ENCODE peak calls at places on chromosomes 11 and 22, in ten cellular contexts. B, N, G, C, A, K, S, H, E and V are unnamed samples.

GRCh38 chr22:48936391-48936790 is 891.3 kb downstream of the BRD1 start:
- DNase-seq in E (peak; percentile 50), G (peak; percentile 20), C (no peak), S (no peak), K (no peak), A (no peak), H (no peak), B (no peak), N (no peak), V (no peak)

GRCh38 chr22:32207971-32208480 is 3.2 kb upstream of the RFPL2 start:
- DNase-seq in C (no peak), G (no peak), H (no peak), S (no peak), K (no peak), A (no peak), E (no peak), N (no peak), B (no peak), V (no peak)

GRCh38 chr11:70085815-70086769 is 8.0 kb downstream of the ANO1 start:
- DNase-seq in H (peak; percentile 65), B (no peak), G (no peak), A (no peak), C (no peak), E (no peak), K (no peak), N (no peak), S (no peak), V (no peak)

GRCh38 chr11:36015806-36016205 is 71.9 kb downstream of the LDLRAD3 start:
- DNase-seq in H (no peak), B (no peak), A (no peak), S (peak; percentile 75), K (peak; percentile 52), G (no peak), E (no peak), C (no peak), N (no peak), V (no peak)

GRCh38 chr11:86346513-86346912 is 28.2 kb upstream of the CCDC81 start:
- DNase-seq in A (no peak), N (no peak), K (no peak), B (no peak), G (no peak), C (no peak), S (no peak), H (no peak), E (no peak), V (no peak)

GRCh38 chr11:2526808-2527381 is 82.1 kb downstream of the KCNQ1 start:
- DNase-seq in H (peak; percentile 29), K (peak; percentile 37), B (no peak), E (peak; percentile 67), N (peak; percentile 60), A (peak; percentile 91), G (peak; percentile 65), S (peak; percentile 68), C (peak; percentile 13), V (peak; percentile 22)

GRCh38 chr11:70367071-70367470 is 31.3 kb upstream of the CTTN start:
- DNase-seq in E (no peak), K (no peak), B (peak; percentile 49), A (no peak), N (peak; percentile 41), G (no peak), C (no peak), S (no peak), H (no peak), V (no peak)

GRCh38 chr11:93775289-93775688 is 8.8 kb upstream of the MED17 start:
- DNase-seq in E (no peak), N (peak; percentile 71), G (no peak), K (no peak), B (no peak), A (no peak), S (no peak), H (no peak), C (no peak), V (no peak)

GRCh38 chr11:105577645-105578044 is 32.2 kb upstream of the GRIA4 start:
- DNase-seq in C (no peak), E (no peak), G (no peak), B (peak; percentile 3), H (no peak), K (no peak), A (no peak), S (no peak), N (no peak), V (no peak)

GRCh38 chr11:116239247-116239646 is 533.5 kb downstream of the BUD13 start:
- DNase-seq in H (no peak), G (peak; percentile 3), A (no peak), S (no peak), E (no peak), B (no peak), C (no peak), N (no peak), K (no peak), V (no peak)

GRCh38 chr22:18987765-18988164 is 51.7 kb upstream of the PRODH start:
- DNase-seq in A (no peak), N (peak; percentile 78), K (no peak), G (no peak), E (peak; percentile 45), S (no peak), H (peak; percentile 69), B (no peak), C (no peak), V (no peak)

GRCh38 chr11:44785856-44786606 is 59.3 kb downstream of the TSPAN18 start:
- DNase-seq in H (no peak), A (no peak), N (no peak), E (no peak), K (no peak), G (peak; percentile 41), C (no peak), B (no peak), S (no peak), V (no peak)

GRCh38 chr11:68027667-68028066 is 2.8 kb upstream of the NDUFS8 start:
- DNase-seq in N (no peak), S (no peak), K (no peak), C (no peak), H (no peak), B (no peak), G (no peak), E (no peak), A (no peak), V (no peak)

GRCh38 chr22:39316440-39317083 is 2.9 kb downstream of the RPL3 start:
- DNase-seq in C (no peak), H (peak; percentile 87), B (peak; percentile 81), A (peak; percentile 59), K (peak; percentile 61), E (no peak), N (peak; percentile 82), S (peak; percentile 86), G (peak; percentile 89), V (peak; percentile 60)

GRCh38 chr22:39317756-39318506 is 1.5 kb downstream of the RPL3 start:
- DNase-seq in C (no peak), K (no peak), H (no peak), S (no peak), G (no peak), E (no peak), A (no peak), B (no peak), N (no peak), V (no peak)

GRCh38 chr22:39317084-39317755 is 2.2 kb downstream of the RPL3 start:
- DNase-seq in K (no peak), E (no peak), S (no peak), A (no peak), G (no peak), N (no peak), C (no peak), H (no peak), B (no peak), V (no peak)

GRCh38 chr22:39318507-39319283 is 728 bp downstream of the RPL3 start:
- DNase-seq in A (no peak), C (no peak), K (no peak), G (peak; percentile 65), N (no peak), H (no peak), S (peak; percentile 63), B (no peak), E (no peak), V (no peak)

DNA sequence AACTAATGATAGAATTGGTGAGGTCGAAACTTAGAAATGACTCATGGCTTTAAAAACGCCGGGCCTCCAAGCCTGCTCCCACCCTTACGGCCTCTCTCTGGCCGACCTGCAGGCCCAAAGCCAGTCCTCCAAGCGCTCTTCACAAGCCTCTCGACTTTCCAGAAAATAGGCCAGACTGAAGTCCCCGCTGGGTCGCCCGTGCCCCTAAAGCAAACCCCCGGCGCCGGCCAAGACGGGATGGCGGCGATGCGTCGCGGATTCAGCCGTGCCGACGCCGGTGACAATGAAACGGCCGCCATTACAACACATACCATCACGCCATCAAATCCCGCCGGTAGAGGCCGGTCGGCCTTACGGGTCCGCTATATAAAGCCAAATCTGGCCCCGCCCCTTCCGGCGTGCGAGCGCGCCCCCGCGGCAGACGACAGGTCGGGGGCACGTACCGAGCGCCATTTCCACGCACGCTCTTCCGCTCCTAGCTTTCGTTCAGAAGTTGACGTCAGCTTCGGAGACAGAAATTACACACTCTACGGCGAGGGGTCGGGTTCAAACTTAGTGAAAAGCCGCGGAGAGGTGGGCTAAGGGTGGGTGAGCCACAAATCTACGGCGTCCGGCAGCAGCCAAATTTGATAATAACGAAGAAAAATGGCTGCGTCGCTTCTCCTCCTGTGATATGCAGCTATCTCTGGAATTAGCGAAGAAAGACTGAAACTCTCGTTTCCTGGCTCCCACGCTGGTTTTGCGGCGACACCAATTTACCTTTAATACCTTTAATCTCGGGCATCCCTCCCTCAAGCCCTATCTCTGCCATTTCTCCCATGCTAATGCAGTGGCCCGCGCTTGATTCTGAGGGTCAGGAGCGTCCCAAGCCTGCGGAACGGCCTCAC is at the start of gene RPL3:
- DNase-seq in B (peak; percentile 99), E (peak; percentile 98), N (peak; percentile 99), S (peak; percentile 99), K (peak; percentile 96), C (peak; percentile 86), G (peak; percentile 97), H (peak; percentile 97), A (peak; percentile 93), V (peak; percentile 93)
- TF ChIP-seq CTCF in B (peak; percentile 23), E (no peak), N (peak; percentile 5), S (peak; percentile 24), K (peak; percentile 42), C (peak; percentile 23), G (no peak), H (no peak), A (no peak), V (no peak)

GRCh38 chr11:811446-812245 is 1.9 kb downstream of the RPLP2 start:
- DNase-seq in S (no peak), N (no peak), A (no peak), B (no peak), E (no peak), C (no peak), H (no peak), G (no peak), K (no peak), V (no peak)
- TF ChIP-seq CTCF in S (peak; percentile 15), N (no peak), A (no peak), B (no peak), E (no peak), C (no peak), H (no peak), G (no peak), K (no peak), V (no peak)

GRCh38 chr11:103257360-103257759 is 148.1 kb downstream of the DYNC2H1 start:
- DNase-seq in E (no peak), G (no peak), A (no peak), C (no peak), B (no peak), K (no peak), N (no peak), H (no peak), S (no peak), V (no peak)
- TF ChIP-seq CTCF in E (peak; percentile 57), G (no peak), A (no peak), C (no peak), B (peak; percentile 59), K (no peak), N (no peak), H (no peak), S (peak; percentile 9), V (no peak)

GRCh38 chr11:4496555-4497248 is 14.3 kb downstream of the OR52K1 start:
- DNase-seq in C (no peak), G (no peak), B (no peak), H (peak; percentile 18), K (no peak), N (no peak), S (no peak), A (no peak), E (no peak), V (no peak)
- TF ChIP-seq CTCF in C (no peak), G (no peak), B (no peak), H (no peak), K (no peak), N (no peak), S (no peak), A (no peak), E (no peak), V (no peak)